ENCODE peak calls at places on chromosomes 16 and 17, in nine cellular contexts. One of them, this sample, is unnamed.
A peak's percentile ranks its signal among the peaks of the same experiment; 100 is the strongest.

GRCh38 chr16:49664221-49665215 is 191.4 kb downstream of the ZNF423 start:
- DNase-seq in esophagus squamous epithelium: no peak
- DNase-seq in right cardiac atrium: peak; percentile 90
- DNase-seq in OCI-LY7: no peak
- DNase-seq in left ventricle myocardium inferior: peak; percentile 72
- DNase-seq in lung: no peak
- DNase-seq in psoas muscle: peak; percentile 70
- DNase-seq in A549: no peak
- DNase-seq in thoracic aorta: no peak
- DNase-seq in this sample: no peak

GRCh38 chr16:78096386-78096785 is 3.1 kb upstream of the WWOX start:
- DNase-seq in esophagus squamous epithelium: no peak
- DNase-seq in right cardiac atrium: no peak
- DNase-seq in OCI-LY7: no peak
- DNase-seq in left ventricle myocardium inferior: no peak
- DNase-seq in lung: no peak
- DNase-seq in psoas muscle: no peak
- DNase-seq in A549: no peak
- DNase-seq in thoracic aorta: no peak
- DNase-seq in this sample: no peak

GRCh38 chr17:28953444-28954118 is 2.3 kb upstream of the PHF12 start:
- DNase-seq in esophagus squamous epithelium: no peak
- DNase-seq in right cardiac atrium: no peak
- DNase-seq in OCI-LY7: peak; percentile 70
- DNase-seq in left ventricle myocardium inferior: no peak
- DNase-seq in lung: peak; percentile 54
- DNase-seq in psoas muscle: no peak
- DNase-seq in A549: peak; percentile 72
- DNase-seq in thoracic aorta: no peak
- DNase-seq in this sample: no peak

GRCh38 chr17:12940699-12941098 is 77.1 kb downstream of the ELAC2 start:
- DNase-seq in esophagus squamous epithelium: no peak
- DNase-seq in right cardiac atrium: no peak
- DNase-seq in OCI-LY7: no peak
- DNase-seq in left ventricle myocardium inferior: no peak
- DNase-seq in lung: no peak
- DNase-seq in psoas muscle: no peak
- DNase-seq in A549: no peak
- DNase-seq in thoracic aorta: no peak
- DNase-seq in this sample: no peak

GRCh38 chr16:87318158-87318644 is 1.0 kb upstream of the C16orf95 start:
- DNase-seq in esophagus squamous epithelium: no peak
- DNase-seq in right cardiac atrium: peak; percentile 9
- DNase-seq in OCI-LY7: peak; percentile 13
- DNase-seq in left ventricle myocardium inferior: no peak
- DNase-seq in lung: peak; percentile 44
- DNase-seq in psoas muscle: peak; percentile 55
- DNase-seq in A549: no peak
- DNase-seq in thoracic aorta: no peak
- DNase-seq in this sample: no peak

GRCh38 chr16:85994492-85995433 is 95.8 kb downstream of the IRF8 start:
- DNase-seq in esophagus squamous epithelium: no peak
- DNase-seq in right cardiac atrium: no peak
- DNase-seq in OCI-LY7: peak; percentile 73
- DNase-seq in left ventricle myocardium inferior: no peak
- DNase-seq in lung: no peak
- DNase-seq in psoas muscle: no peak
- DNase-seq in A549: no peak
- DNase-seq in thoracic aorta: no peak
- DNase-seq in this sample: no peak

GRCh38 chr17:6639651-6640535 is 618 bp downstream of the KIAA0753 start:
- DNase-seq in esophagus squamous epithelium: no peak
- DNase-seq in right cardiac atrium: peak; percentile 67
- DNase-seq in OCI-LY7: peak; percentile 53
- DNase-seq in left ventricle myocardium inferior: no peak
- DNase-seq in lung: no peak
- DNase-seq in psoas muscle: peak; percentile 68
- DNase-seq in A549: no peak
- DNase-seq in thoracic aorta: no peak
- DNase-seq in this sample: peak; percentile 62

GRCh38 chr17:15306406-15306970 is 34.9 kb downstream of the TEKT3 start:
- DNase-seq in esophagus squamous epithelium: no peak
- DNase-seq in right cardiac atrium: no peak
- DNase-seq in OCI-LY7: no peak
- DNase-seq in left ventricle myocardium inferior: no peak
- DNase-seq in lung: no peak
- DNase-seq in psoas muscle: no peak
- DNase-seq in A549: no peak
- DNase-seq in thoracic aorta: no peak
- DNase-seq in this sample: no peak

GRCh38 chr16:2791174-2791573 is 3.8 kb upstream of the PRSS33 start:
- DNase-seq in esophagus squamous epithelium: no peak
- DNase-seq in right cardiac atrium: no peak
- DNase-seq in OCI-LY7: no peak
- DNase-seq in left ventricle myocardium inferior: no peak
- DNase-seq in lung: no peak
- DNase-seq in psoas muscle: peak; percentile 30
- DNase-seq in A549: no peak
- DNase-seq in thoracic aorta: no peak
- DNase-seq in this sample: no peak

GRCh38 chr17:74260525-74260850 is 13.5 kb upstream of the DNAI2 start:
- DNase-seq in esophagus squamous epithelium: no peak
- DNase-seq in right cardiac atrium: no peak
- DNase-seq in OCI-LY7: no peak
- DNase-seq in left ventricle myocardium inferior: no peak
- DNase-seq in lung: no peak
- DNase-seq in psoas muscle: no peak
- DNase-seq in A549: no peak
- DNase-seq in thoracic aorta: no peak
- DNase-seq in this sample: no peak

GRCh38 chr17:39618252-39618913 is 8.4 kb upstream of the PPP1R1B start:
- DNase-seq in esophagus squamous epithelium: no peak
- DNase-seq in right cardiac atrium: peak; percentile 67
- DNase-seq in OCI-LY7: peak; percentile 21
- DNase-seq in left ventricle myocardium inferior: no peak
- DNase-seq in lung: no peak
- DNase-seq in psoas muscle: no peak
- DNase-seq in A549: peak; percentile 65
- DNase-seq in thoracic aorta: no peak
- DNase-seq in this sample: no peak
- H3K27ac ChIP-seq in esophagus squamous epithelium: peak overlapping the region; percentile 66
- H3K27ac ChIP-seq in right cardiac atrium: no peak overlapping the region
- H3K27ac ChIP-seq in OCI-LY7: no peak overlapping the region
- H3K27ac ChIP-seq in left ventricle myocardium inferior: peak overlapping the region; percentile 60
- H3K27ac ChIP-seq in lung: no peak overlapping the region
- H3K27ac ChIP-seq in psoas muscle: no peak overlapping the region
- H3K27ac ChIP-seq in A549: peak overlapping the region; percentile 89
- H3K27ac ChIP-seq in thoracic aorta: no peak overlapping the region
- H3K27ac ChIP-seq in this sample: no peak overlapping the region

DNA sequence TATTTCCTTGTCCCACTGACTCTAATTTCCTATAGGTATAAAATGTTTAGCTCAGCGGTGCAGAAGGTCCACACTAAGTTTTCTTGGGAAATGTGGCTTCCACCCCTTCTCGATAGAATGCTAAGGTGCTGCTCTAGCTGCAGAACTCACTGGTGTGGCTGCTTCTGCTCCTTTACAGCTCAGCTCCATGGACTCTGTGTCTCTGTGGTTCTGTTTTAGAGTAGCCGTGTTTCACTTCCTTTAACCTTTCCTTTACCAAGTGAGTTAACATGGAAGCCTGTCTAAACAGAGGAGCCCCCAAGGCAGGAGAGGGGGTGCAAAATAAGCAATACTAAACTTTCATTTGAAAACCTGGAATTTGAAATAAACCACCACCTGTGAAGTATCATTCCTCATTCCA is 65.3 kb downstream of the SPECC1 start:
- DNase-seq in esophagus squamous epithelium: no peak
- DNase-seq in right cardiac atrium: no peak
- DNase-seq in OCI-LY7: peak; percentile 5
- DNase-seq in left ventricle myocardium inferior: no peak
- DNase-seq in lung: no peak
- DNase-seq in psoas muscle: no peak
- DNase-seq in A549: no peak
- DNase-seq in thoracic aorta: no peak
- DNase-seq in this sample: no peak
- H3K27ac ChIP-seq in esophagus squamous epithelium: peak overlapping the region; percentile 60
- H3K27ac ChIP-seq in right cardiac atrium: peak overlapping the region; percentile 55
- H3K27ac ChIP-seq in OCI-LY7: no peak overlapping the region
- H3K27ac ChIP-seq in left ventricle myocardium inferior: peak overlapping the region; percentile 72
- H3K27ac ChIP-seq in lung: peak overlapping the region; percentile 41
- H3K27ac ChIP-seq in psoas muscle: no peak overlapping the region
- H3K27ac ChIP-seq in A549: no peak overlapping the region
- H3K27ac ChIP-seq in thoracic aorta: peak overlapping the region; percentile 70
- H3K27ac ChIP-seq in this sample: peak overlapping the region; percentile 33

GRCh38 chr17:80834896-80835281 is 156.8 kb upstream of the CHMP6 start:
- DNase-seq in esophagus squamous epithelium: no peak
- DNase-seq in right cardiac atrium: no peak
- DNase-seq in OCI-LY7: no peak
- DNase-seq in left ventricle myocardium inferior: no peak
- DNase-seq in lung: no peak
- DNase-seq in psoas muscle: no peak
- DNase-seq in A549: no peak
- DNase-seq in thoracic aorta: no peak
- DNase-seq in this sample: no peak
- H3K27ac ChIP-seq in esophagus squamous epithelium: no peak overlapping the region
- H3K27ac ChIP-seq in right cardiac atrium: no peak overlapping the region
- H3K27ac ChIP-seq in OCI-LY7: no peak overlapping the region
- H3K27ac ChIP-seq in left ventricle myocardium inferior: peak overlapping the region; percentile 81
- H3K27ac ChIP-seq in lung: no peak overlapping the region
- H3K27ac ChIP-seq in psoas muscle: peak overlapping the region; percentile 93
- H3K27ac ChIP-seq in A549: no peak overlapping the region
- H3K27ac ChIP-seq in thoracic aorta: no peak overlapping the region
- H3K27ac ChIP-seq in this sample: peak overlapping the region; percentile 63

GRCh38 chr16:10744370-10745030 is 858 bp downstream of the NUBP1 start:
- DNase-seq in esophagus squamous epithelium: no peak
- DNase-seq in right cardiac atrium: no peak
- DNase-seq in OCI-LY7: no peak
- DNase-seq in left ventricle myocardium inferior: no peak
- DNase-seq in lung: no peak
- DNase-seq in psoas muscle: peak; percentile 61
- DNase-seq in A549: peak; percentile 25
- DNase-seq in thoracic aorta: no peak
- DNase-seq in this sample: no peak
- H3K27ac ChIP-seq in esophagus squamous epithelium: peak overlapping the region; percentile 96
- H3K27ac ChIP-seq in right cardiac atrium: peak overlapping the region; percentile 94
- H3K27ac ChIP-seq in OCI-LY7: no peak overlapping the region
- H3K27ac ChIP-seq in left ventricle myocardium inferior: peak overlapping the region; percentile 99
- H3K27ac ChIP-seq in lung: peak overlapping the region; percentile 17
- H3K27ac ChIP-seq in psoas muscle: peak overlapping the region; percentile 86
- H3K27ac ChIP-seq in A549: peak overlapping the region; percentile 95
- H3K27ac ChIP-seq in thoracic aorta: peak overlapping the region; percentile 98
- H3K27ac ChIP-seq in this sample: peak overlapping the region; percentile 99

DNA sequence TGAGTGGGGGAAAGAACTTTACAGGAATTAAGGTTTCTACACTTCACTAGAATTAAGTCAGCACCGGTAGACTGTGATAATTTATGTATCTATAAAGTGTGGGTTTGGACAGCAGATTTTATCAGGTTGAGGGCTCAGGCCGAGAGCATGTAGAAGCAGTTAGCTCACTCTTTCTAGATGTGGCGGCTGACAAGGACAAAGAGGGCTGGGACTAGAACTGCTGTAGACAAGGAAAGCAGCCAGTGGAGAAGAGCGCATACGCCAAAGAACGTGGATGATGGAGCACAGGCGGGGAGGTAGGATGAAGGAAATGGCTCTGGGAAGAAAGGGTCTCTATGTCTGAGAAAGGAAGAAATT is 504 bp upstream of the GOSR1 start:
- DNase-seq in esophagus squamous epithelium: no peak
- DNase-seq in right cardiac atrium: no peak
- DNase-seq in OCI-LY7: peak; percentile 11
- DNase-seq in left ventricle myocardium inferior: no peak
- DNase-seq in lung: no peak
- DNase-seq in psoas muscle: no peak
- DNase-seq in A549: no peak
- DNase-seq in thoracic aorta: no peak
- DNase-seq in this sample: no peak
- H3K27ac ChIP-seq in esophagus squamous epithelium: peak overlapping the region; percentile 95
- H3K27ac ChIP-seq in right cardiac atrium: peak overlapping the region; percentile 57
- H3K27ac ChIP-seq in OCI-LY7: no peak overlapping the region
- H3K27ac ChIP-seq in left ventricle myocardium inferior: peak overlapping the region; percentile 92
- H3K27ac ChIP-seq in lung: peak overlapping the region; percentile 25
- H3K27ac ChIP-seq in psoas muscle: peak overlapping the region; percentile 94
- H3K27ac ChIP-seq in A549: peak overlapping the region; percentile 95
- H3K27ac ChIP-seq in thoracic aorta: peak overlapping the region; percentile 92
- H3K27ac ChIP-seq in this sample: peak overlapping the region; percentile 86